ENCODE peak calls at places on chromosomes 3 and 15, in ten cellular contexts. Q is ELF-1; I is activated naive CD8-positive, alpha-beta T cell treated with anti-CD3 and anti-CD28 coated beads, Interleukin-2, amount 50 U/mL, for 24 hours; M is stomach; A is mammary epithelial cell; G is cerebellar cortex; E is colonic mucosa; W is amniotic stem cell; R is glutamatergic neuron; D is CD4-positive, alpha-beta T cell. L is an unnamed sample.

GRCh38 chr15:36936652-36937051 is 163.7 kb downstream of the MEIS2 start:
- DNase-seq in Q (no peak), I (no peak), M (no peak), A (no peak), G (no peak), E (no peak), W (no peak), R (no peak), D (no peak), L (no peak)

GRCh38 chr15:36951747-36952247 is 148.6 kb downstream of the MEIS2 start:
- DNase-seq in Q (peak), I (no peak), M (no peak), A (peak), G (no peak), E (no peak), W (no peak), R (no peak), D (no peak), L (no peak)

GRCh38 chr3:135944831-135945230 is 20.7 kb upstream of the PPP2R3A start:
- DNase-seq in Q (no peak), I (no peak), M (no peak), A (no peak), G (no peak), E (no peak), W (no peak), R (no peak), D (no peak), L (no peak)

GRCh38 chr15:69679623-69680228 is 227.1 kb downstream of the RPLP1 start:
- DNase-seq in Q (no peak), I (peak), M (no peak), A (no peak), G (no peak), E (no peak), W (no peak), R (no peak), D (no peak), L (no peak)

GRCh38 chr3:52532838-52533622 is 627 bp downstream of the NT5DC2 start:
- DNase-seq in Q (peak), I (peak), M (peak), A (peak), G (no peak), E (peak), W (no peak), R (peak), D (no peak), L (no peak)

GRCh38 chr15:44193651-44194396 is 1.2 kb downstream of the FRMD5 start:
- DNase-seq in Q (peak), I (no peak), M (no peak), A (peak), G (peak), E (peak), W (no peak), R (peak), D (no peak), L (no peak)

GRCh38 chr3:58569287-58570001 is 7.7 kb downstream of the FAM107A start:
- DNase-seq in Q (no peak), I (no peak), M (no peak), A (no peak), G (no peak), E (no peak), W (no peak), R (no peak), D (no peak), L (no peak)

GRCh38 chr15:65824941-65825544 is 33.0 kb upstream of the DENND4A start:
- DNase-seq in Q (no peak), I (no peak), M (no peak), A (peak), G (no peak), E (no peak), W (no peak), R (no peak), D (no peak), L (peak)

GRCh38 chr3:146033950-146034349 is 127.0 kb downstream of the PLOD2 start:
- DNase-seq in Q (no peak), I (no peak), M (no peak), A (no peak), G (no peak), E (no peak), W (no peak), R (no peak), D (no peak), L (no peak)

GRCh38 chr3:67653425-67654098 is 850 bp downstream of the SUCLG2 start:
- DNase-seq in Q (no peak), I (no peak), M (no peak), A (no peak), G (no peak), E (no peak), W (no peak), R (no peak), D (no peak), L (no peak)

GRCh38 chr3:117486709-117487394 is 777.3 kb downstream of the TUSC7 start:
- DNase-seq in Q (no peak), I (no peak), M (no peak), A (no peak), G (no peak), E (no peak), W (no peak), R (no peak), D (no peak), L (no peak)

GRCh38 chr3:11915621-11916417 is 69.1 kb upstream of the TAMM41 start:
- DNase-seq in Q (peak), I (no peak), M (peak), A (no peak), G (no peak), E (no peak), W (no peak), R (no peak), D (no peak), L (no peak)

GRCh38 chr15:86021281-86022264 is 58.1 kb upstream of the AGBL1 start:
- DNase-seq in Q (no peak), I (no peak), M (no peak), A (peak), G (no peak), E (no peak), W (no peak), R (no peak), D (no peak), L (no peak)

GRCh38 chr15:100947760-100948429 is 28.7 kb downstream of the LRRK1 start:
- DNase-seq in Q (no peak), I (no peak), M (no peak), A (no peak), G (no peak), E (no peak), W (no peak), R (no peak), D (no peak), L (no peak)

GRCh38 chr3:10449436-10449835 is 56.0 kb downstream of the ATP2B2 start:
- DNase-seq in Q (no peak), I (no peak), M (no peak), A (no peak), G (no peak), E (no peak), W (no peak), R (no peak), D (no peak), L (no peak)

GRCh38 chr3:14577897-14578296 is 37.8 kb upstream of the GRIP2 start:
- DNase-seq in Q (no peak), I (no peak), M (no peak), A (no peak), G (no peak), E (no peak), W (no peak), R (no peak), D (no peak), L (no peak)

GRCh38 chr3:115428825-115429224 is 194.5 kb upstream of the GAP43 start:
- DNase-seq in Q (no peak), I (no peak), M (no peak), A (no peak), G (no peak), E (no peak), W (no peak), R (no peak), D (no peak), L (no peak)

GRCh38 chr15:39461536-39462140 is 119.2 kb upstream of the THBS1 start:
- DNase-seq in Q (no peak), I (no peak), M (no peak), A (no peak), G (no peak), E (no peak), W (no peak), R (no peak), D (no peak), L (no peak)

GRCh38 chr3:101676219-101676764 is 640 bp downstream of the ZBTB11 start:
- DNase-seq in Q (peak), I (peak), M (peak), A (peak), G (peak), E (peak), W (no peak), R (peak), D (peak), L (peak)

GRCh38 chr3:36546196-36546595 is 165.9 kb downstream of the STAC start:
- DNase-seq in Q (no peak), I (no peak), M (no peak), A (no peak), G (no peak), E (no peak), W (no peak), R (peak), D (no peak), L (no peak)

L was measured in prostate gland.